ENCODE peak calls at places on chromosomes 4 and X, in seven cellular contexts. One of them, this sample, is unnamed.

GRCh38 chr4:94442251-94442650 is 9.5 kb upstream of the PDLIM5 start:
- DNase-seq in cardiac muscle cell: no peak
- DNase-seq in right atrium auricular region: no peak
- DNase-seq in activated CD4-positive, CD25-positive, alpha-beta regulatory T cell treated with anti-CD3 and anti-CD28 coated beads, Interleukin-2, amount 50 U/mL, for 72 hours: no peak
- DNase-seq in hepatic stellate cell: no peak
- DNase-seq in M059J: no peak
- DNase-seq in activated naive CD4-positive, alpha-beta T cell treated with anti-CD3 and anti-CD28 coated beads for 36 hours: no peak
- DNase-seq in this sample: no peak

GRCh38 chr4:158020175-158020574 is 152.7 kb downstream of the GASK1B start:
- DNase-seq in cardiac muscle cell: peak
- DNase-seq in right atrium auricular region: no peak
- DNase-seq in activated CD4-positive, CD25-positive, alpha-beta regulatory T cell treated with anti-CD3 and anti-CD28 coated beads, Interleukin-2, amount 50 U/mL, for 72 hours: no peak
- DNase-seq in hepatic stellate cell: peak
- DNase-seq in M059J: peak
- DNase-seq in activated naive CD4-positive, alpha-beta T cell treated with anti-CD3 and anti-CD28 coated beads for 36 hours: no peak
- DNase-seq in this sample: peak

GRCh38 chr4:38896940-38897339 is 29.3 kb downstream of the FAM114A1 start:
- DNase-seq in cardiac muscle cell: no peak
- DNase-seq in right atrium auricular region: no peak
- DNase-seq in activated CD4-positive, CD25-positive, alpha-beta regulatory T cell treated with anti-CD3 and anti-CD28 coated beads, Interleukin-2, amount 50 U/mL, for 72 hours: no peak
- DNase-seq in hepatic stellate cell: no peak
- DNase-seq in M059J: no peak
- DNase-seq in activated naive CD4-positive, alpha-beta T cell treated with anti-CD3 and anti-CD28 coated beads for 36 hours: no peak
- DNase-seq in this sample: no peak

GRCh38 chr4:15234101-15234500 is 193.7 kb upstream of the C1QTNF7 start:
- DNase-seq in cardiac muscle cell: peak
- DNase-seq in right atrium auricular region: no peak
- DNase-seq in activated CD4-positive, CD25-positive, alpha-beta regulatory T cell treated with anti-CD3 and anti-CD28 coated beads, Interleukin-2, amount 50 U/mL, for 72 hours: no peak
- DNase-seq in hepatic stellate cell: peak
- DNase-seq in M059J: peak
- DNase-seq in activated naive CD4-positive, alpha-beta T cell treated with anti-CD3 and anti-CD28 coated beads for 36 hours: peak
- DNase-seq in this sample: no peak

GRCh38 chr4:18464160-18464559 is 442.6 kb upstream of the LCORL start:
- DNase-seq in cardiac muscle cell: no peak
- DNase-seq in right atrium auricular region: no peak
- DNase-seq in activated CD4-positive, CD25-positive, alpha-beta regulatory T cell treated with anti-CD3 and anti-CD28 coated beads, Interleukin-2, amount 50 U/mL, for 72 hours: no peak
- DNase-seq in hepatic stellate cell: no peak
- DNase-seq in M059J: no peak
- DNase-seq in activated naive CD4-positive, alpha-beta T cell treated with anti-CD3 and anti-CD28 coated beads for 36 hours: no peak
- DNase-seq in this sample: no peak

GRCh38 chr4:165677081-165677480 is 196.0 kb upstream of the TLL1 start:
- DNase-seq in cardiac muscle cell: no peak
- DNase-seq in right atrium auricular region: no peak
- DNase-seq in activated CD4-positive, CD25-positive, alpha-beta regulatory T cell treated with anti-CD3 and anti-CD28 coated beads, Interleukin-2, amount 50 U/mL, for 72 hours: no peak
- DNase-seq in hepatic stellate cell: no peak
- DNase-seq in M059J: no peak
- DNase-seq in activated naive CD4-positive, alpha-beta T cell treated with anti-CD3 and anti-CD28 coated beads for 36 hours: no peak
- DNase-seq in this sample: no peak

GRCh38 chr4:181728567-181728966 is 514.6 kb upstream of the TENM3 start:
- DNase-seq in cardiac muscle cell: no peak
- DNase-seq in right atrium auricular region: no peak
- DNase-seq in activated CD4-positive, CD25-positive, alpha-beta regulatory T cell treated with anti-CD3 and anti-CD28 coated beads, Interleukin-2, amount 50 U/mL, for 72 hours: no peak
- DNase-seq in hepatic stellate cell: no peak
- DNase-seq in M059J: peak
- DNase-seq in activated naive CD4-positive, alpha-beta T cell treated with anti-CD3 and anti-CD28 coated beads for 36 hours: no peak
- DNase-seq in this sample: no peak

GRCh38 chrX:790031-790430 is 159.4 kb downstream of the SHOX start:
- DNase-seq in cardiac muscle cell: no peak
- DNase-seq in right atrium auricular region: no peak
- DNase-seq in activated CD4-positive, CD25-positive, alpha-beta regulatory T cell treated with anti-CD3 and anti-CD28 coated beads, Interleukin-2, amount 50 U/mL, for 72 hours: no peak
- DNase-seq in hepatic stellate cell: no peak
- DNase-seq in M059J: no peak
- DNase-seq in activated naive CD4-positive, alpha-beta T cell treated with anti-CD3 and anti-CD28 coated beads for 36 hours: no peak
- DNase-seq in this sample: no peak

GRCh38 chrX:47749185-47749967 is 87.3 kb upstream of the ZNF81 start:
- DNase-seq in cardiac muscle cell: peak
- DNase-seq in right atrium auricular region: no peak
- DNase-seq in activated CD4-positive, CD25-positive, alpha-beta regulatory T cell treated with anti-CD3 and anti-CD28 coated beads, Interleukin-2, amount 50 U/mL, for 72 hours: no peak
- DNase-seq in hepatic stellate cell: no peak
- DNase-seq in M059J: no peak
- DNase-seq in activated naive CD4-positive, alpha-beta T cell treated with anti-CD3 and anti-CD28 coated beads for 36 hours: no peak
- DNase-seq in this sample: no peak

GRCh38 chr4:10305816-10306215 is 151.4 kb downstream of the ZNF518B start:
- DNase-seq in cardiac muscle cell: peak
- DNase-seq in right atrium auricular region: no peak
- DNase-seq in activated CD4-positive, CD25-positive, alpha-beta regulatory T cell treated with anti-CD3 and anti-CD28 coated beads, Interleukin-2, amount 50 U/mL, for 72 hours: no peak
- DNase-seq in hepatic stellate cell: no peak
- DNase-seq in M059J: no peak
- DNase-seq in activated naive CD4-positive, alpha-beta T cell treated with anti-CD3 and anti-CD28 coated beads for 36 hours: no peak
- DNase-seq in this sample: no peak

GRCh38 chrX:154840856-154841255 is 6.4 kb upstream of the SMIM9 start:
- DNase-seq in cardiac muscle cell: peak
- DNase-seq in right atrium auricular region: no peak
- DNase-seq in activated CD4-positive, CD25-positive, alpha-beta regulatory T cell treated with anti-CD3 and anti-CD28 coated beads, Interleukin-2, amount 50 U/mL, for 72 hours: no peak
- DNase-seq in hepatic stellate cell: peak
- DNase-seq in M059J: peak
- DNase-seq in activated naive CD4-positive, alpha-beta T cell treated with anti-CD3 and anti-CD28 coated beads for 36 hours: peak
- DNase-seq in this sample: peak

GRCh38 chr4:126899382-126899801 is 733.4 kb upstream of the INTU start:
- DNase-seq in cardiac muscle cell: peak
- DNase-seq in right atrium auricular region: no peak
- DNase-seq in activated CD4-positive, CD25-positive, alpha-beta regulatory T cell treated with anti-CD3 and anti-CD28 coated beads, Interleukin-2, amount 50 U/mL, for 72 hours: no peak
- DNase-seq in hepatic stellate cell: peak
- DNase-seq in M059J: peak
- DNase-seq in activated naive CD4-positive, alpha-beta T cell treated with anti-CD3 and anti-CD28 coated beads for 36 hours: no peak
- DNase-seq in this sample: no peak

GRCh38 chr4:140935259-140935658 is 179.1 kb upstream of the TBC1D9 start:
- DNase-seq in cardiac muscle cell: no peak
- DNase-seq in right atrium auricular region: no peak
- DNase-seq in activated CD4-positive, CD25-positive, alpha-beta regulatory T cell treated with anti-CD3 and anti-CD28 coated beads, Interleukin-2, amount 50 U/mL, for 72 hours: no peak
- DNase-seq in hepatic stellate cell: no peak
- DNase-seq in M059J: peak
- DNase-seq in activated naive CD4-positive, alpha-beta T cell treated with anti-CD3 and anti-CD28 coated beads for 36 hours: no peak
- DNase-seq in this sample: no peak

GRCh38 chr4:143382539-143382938 is 45.9 kb downstream of the GAB1 start:
- DNase-seq in cardiac muscle cell: peak
- DNase-seq in right atrium auricular region: no peak
- DNase-seq in activated CD4-positive, CD25-positive, alpha-beta regulatory T cell treated with anti-CD3 and anti-CD28 coated beads, Interleukin-2, amount 50 U/mL, for 72 hours: no peak
- DNase-seq in hepatic stellate cell: no peak
- DNase-seq in M059J: no peak
- DNase-seq in activated naive CD4-positive, alpha-beta T cell treated with anti-CD3 and anti-CD28 coated beads for 36 hours: no peak
- DNase-seq in this sample: peak

GRCh38 chr4:41977709-41978108 is 3.8 kb upstream of the DCAF4L1 start:
- DNase-seq in cardiac muscle cell: peak
- DNase-seq in right atrium auricular region: no peak
- DNase-seq in activated CD4-positive, CD25-positive, alpha-beta regulatory T cell treated with anti-CD3 and anti-CD28 coated beads, Interleukin-2, amount 50 U/mL, for 72 hours: no peak
- DNase-seq in hepatic stellate cell: peak
- DNase-seq in M059J: peak
- DNase-seq in activated naive CD4-positive, alpha-beta T cell treated with anti-CD3 and anti-CD28 coated beads for 36 hours: no peak
- DNase-seq in this sample: no peak

GRCh38 chrX:108582151-108582550 is 142.5 kb downstream of the COL4A5 start:
- DNase-seq in cardiac muscle cell: no peak
- DNase-seq in right atrium auricular region: no peak
- DNase-seq in activated CD4-positive, CD25-positive, alpha-beta regulatory T cell treated with anti-CD3 and anti-CD28 coated beads, Interleukin-2, amount 50 U/mL, for 72 hours: no peak
- DNase-seq in hepatic stellate cell: no peak
- DNase-seq in M059J: no peak
- DNase-seq in activated naive CD4-positive, alpha-beta T cell treated with anti-CD3 and anti-CD28 coated beads for 36 hours: no peak
- DNase-seq in this sample: no peak

GRCh38 chr4:153465583-153465921 is 608 bp upstream of the TMEM131L start:
- DNase-seq in cardiac muscle cell: peak
- DNase-seq in right atrium auricular region: peak
- DNase-seq in activated CD4-positive, CD25-positive, alpha-beta regulatory T cell treated with anti-CD3 and anti-CD28 coated beads, Interleukin-2, amount 50 U/mL, for 72 hours: no peak
- DNase-seq in hepatic stellate cell: peak
- DNase-seq in M059J: peak
- DNase-seq in activated naive CD4-positive, alpha-beta T cell treated with anti-CD3 and anti-CD28 coated beads for 36 hours: peak
- DNase-seq in this sample: peak

GRCh38 chr4:113384600-113384999 is 335.1 kb downstream of the ANK2 start:
- DNase-seq in cardiac muscle cell: peak
- DNase-seq in right atrium auricular region: no peak
- DNase-seq in activated CD4-positive, CD25-positive, alpha-beta regulatory T cell treated with anti-CD3 and anti-CD28 coated beads, Interleukin-2, amount 50 U/mL, for 72 hours: no peak
- DNase-seq in hepatic stellate cell: no peak
- DNase-seq in M059J: peak
- DNase-seq in activated naive CD4-positive, alpha-beta T cell treated with anti-CD3 and anti-CD28 coated beads for 36 hours: peak
- DNase-seq in this sample: no peak

GRCh38 chr4:3466691-3467600 is 3.8 kb downstream of the DOK7 start:
- DNase-seq in cardiac muscle cell: no peak
- DNase-seq in right atrium auricular region: no peak
- DNase-seq in activated CD4-positive, CD25-positive, alpha-beta regulatory T cell treated with anti-CD3 and anti-CD28 coated beads, Interleukin-2, amount 50 U/mL, for 72 hours: no peak
- DNase-seq in hepatic stellate cell: no peak
- DNase-seq in M059J: no peak
- DNase-seq in activated naive CD4-positive, alpha-beta T cell treated with anti-CD3 and anti-CD28 coated beads for 36 hours: no peak
- DNase-seq in this sample: no peak

GRCh38 chr4:39304651-39305050 is 61.5 kb downstream of the RFC1 start:
- DNase-seq in cardiac muscle cell: no peak
- DNase-seq in right atrium auricular region: no peak
- DNase-seq in activated CD4-positive, CD25-positive, alpha-beta regulatory T cell treated with anti-CD3 and anti-CD28 coated beads, Interleukin-2, amount 50 U/mL, for 72 hours: no peak
- DNase-seq in hepatic stellate cell: no peak
- DNase-seq in M059J: no peak
- DNase-seq in activated naive CD4-positive, alpha-beta T cell treated with anti-CD3 and anti-CD28 coated beads for 36 hours: no peak
- DNase-seq in this sample: no peak

This sample was measured in HAP-1.